ENCODE peak calls at places on chromosomes 3 and 15, in nine cellular contexts. C, X, L, P, S, I, Q, E and N are unnamed samples.
A peak's percentile ranks its signal among the peaks of the same experiment; 100 is the strongest.

GRCh38 chr15:69628256-69629093 is 175.9 kb downstream of the RPLP1 start:
- DNase-seq in L (no peak), P (no peak), I (no peak), Q (no peak), E (no peak), X (no peak), S (no peak), C (peak; percentile 49), N (no peak)

GRCh38 chr3:71219744-71220638 is 363.5 kb downstream of the FOXP1 start:
- DNase-seq in Q (no peak), P (no peak), E (peak; percentile 19), S (no peak), C (no peak), L (no peak), I (no peak), X (no peak), N (no peak)

GRCh38 chr3:21839592-21839991 is 88.6 kb upstream of the ZNF385D start:
- DNase-seq in P (no peak), C (no peak), L (no peak), E (no peak), X (no peak), I (peak; percentile 0), S (peak; percentile 90), Q (peak; percentile 22), N (peak; percentile 23)

GRCh38 chr15:88126695-88127476 is 129.7 kb downstream of the NTRK3 start:
- DNase-seq in E (no peak), I (no peak), L (no peak), Q (no peak), X (no peak), S (no peak), P (no peak), C (no peak), N (no peak)

GRCh38 chr3:49024449-49024848 is 2.5 kb downstream of the NDUFAF3 start:
- DNase-seq in E (no peak), Q (no peak), I (no peak), X (no peak), C (no peak), P (no peak), L (no peak), S (no peak), N (no peak)

GRCh38 chr15:38066612-38067011 is 132.2 kb downstream of the TMCO5A start:
- DNase-seq in S (no peak), I (no peak), P (no peak), C (no peak), X (no peak), L (no peak), E (no peak), Q (no peak), N (no peak)

GRCh38 chr3:130093741-130094391 is 12.2 kb downstream of the ALG1L2 start:
- DNase-seq in E (no peak), L (peak; percentile 3), S (no peak), P (no peak), I (peak; percentile 77), X (no peak), Q (peak; percentile 79), C (no peak), N (peak; percentile 94)

GRCh38 chr3:40602778-40603385 is 78.1 kb downstream of the ZNF621 start:
- DNase-seq in Q (no peak), S (no peak), L (no peak), X (no peak), I (no peak), P (no peak), E (no peak), C (no peak), N (no peak)

GRCh38 chr3:94285874-94286273 is 223.0 kb downstream of the NSUN3 start:
- DNase-seq in C (no peak), X (no peak), S (peak; percentile 27), P (no peak), L (no peak), E (no peak), I (no peak), Q (peak; percentile 10), N (peak; percentile 12)

GRCh38 chr3:114861666-114862065 is 285.4 kb downstream of the ZBTB20 start:
- DNase-seq in I (no peak), S (no peak), P (no peak), E (no peak), L (no peak), X (no peak), C (no peak), Q (no peak), N (no peak)

GRCh38 chr15:57551717-57552677 is 39.7 kb upstream of the MYZAP start:
- DNase-seq in Q (no peak), P (no peak), E (no peak), C (no peak), S (peak; percentile 93), X (no peak), L (no peak), I (no peak), N (no peak)

GRCh38 chr15:77818484-77819270 is 186.0 kb upstream of the LINGO1 start:
- DNase-seq in I (no peak), X (no peak), Q (no peak), P (no peak), S (no peak), E (no peak), C (no peak), L (no peak), N (no peak)

GRCh38 chr15:51814616-51815015 is 14.8 kb upstream of the TMOD3 start:
- DNase-seq in E (no peak), C (no peak), Q (no peak), S (peak; percentile 16), P (no peak), X (no peak), L (no peak), I (no peak), N (no peak)

GRCh38 chr3:31692714-31693113 is 160.0 kb downstream of the STT3B start:
- DNase-seq in P (no peak), C (no peak), X (no peak), Q (no peak), I (no peak), S (no peak), E (no peak), L (no peak), N (peak; percentile 15)

GRCh38 chr3:71039332-71039731 is 544.2 kb downstream of the FOXP1 start:
- DNase-seq in Q (no peak), C (no peak), S (no peak), I (no peak), X (no peak), P (no peak), E (no peak), L (no peak), N (no peak)

GRCh38 chr15:48149858-48150257 is 28.2 kb downstream of the MYEF2 start:
- DNase-seq in Q (no peak), C (no peak), X (no peak), S (peak; percentile 60), E (no peak), P (no peak), I (no peak), L (no peak), N (no peak)

GRCh38 chr3:51836606-51837005 is 24.8 kb upstream of the IQCF2 start:
- DNase-seq in I (no peak), P (no peak), X (no peak), E (no peak), L (no peak), C (no peak), S (no peak), Q (no peak), N (no peak)

GRCh38 chr15:41828747-41829270 is 917 bp downstream of the JMJD7 start:
- DNase-seq in Q (no peak), X (no peak), L (no peak), P (no peak), S (no peak), E (no peak), C (no peak), I (no peak), N (no peak)

GRCh38 chr3:7695067-7695466 is 806.6 kb upstream of the LMCD1 start:
- DNase-seq in Q (no peak), C (no peak), S (no peak), L (no peak), X (no peak), P (no peak), I (no peak), E (no peak), N (no peak)